ENCODE peak calls at places on chromosomes 4 and X, in seven cellular contexts. Q, W, O, G, N, U and C are unnamed samples.
A peak's percentile ranks its signal among the peaks of the same experiment; 100 is the strongest.

GRCh38 chrX:97026406-97026805 is 142.7 kb downstream of the RPA4 start:
- DNase-seq in U (peak; percentile 40), G (no peak), Q (no peak), W (no peak), O (no peak), N (no peak), C (no peak)

GRCh38 chr4:10403633-10404445 is 53.4 kb downstream of the ZNF518B start:
- DNase-seq in G (peak; percentile 58), U (peak; percentile 3), Q (no peak), O (no peak), W (no peak), N (no peak), C (peak; percentile 39)

GRCh38 chr4:78562687-78563086 is 11.1 kb downstream of the ANXA3 start:
- DNase-seq in W (no peak), U (no peak), N (no peak), G (no peak), Q (no peak), O (no peak), C (no peak)

GRCh38 chrX:74421181-74422028 is at the start of gene SLC16A2:
- DNase-seq in Q (no peak), G (peak; percentile 70), N (no peak), W (no peak), O (peak; percentile 61), U (peak; percentile 58), C (peak; percentile 85)

GRCh38 chrX:47247206-47247998 is 14.6 kb downstream of the USP11 start:
- DNase-seq in W (no peak), Q (no peak), N (no peak), G (peak; percentile 19), U (peak; percentile 73), O (no peak), C (peak; percentile 24)

GRCh38 chr4:100907465-100908454 is 389.9 kb upstream of the EMCN start:
- DNase-seq in G (peak; percentile 5), Q (no peak), W (no peak), O (no peak), N (no peak), U (peak; percentile 7), C (no peak)

GRCh38 chr4:2356123-2357069 is 62.0 kb downstream of the ZFYVE28 start:
- DNase-seq in O (no peak), Q (no peak), W (no peak), N (no peak), G (no peak), U (no peak), C (no peak)

GRCh38 chr4:121050251-121050650 is 22.1 kb downstream of the NDNF start:
- DNase-seq in U (no peak), O (no peak), W (no peak), G (no peak), Q (no peak), N (no peak), C (no peak)

GRCh38 chrX:120462370-120462769 is 6.7 kb downstream of the LAMP2 start:
- DNase-seq in Q (no peak), O (no peak), W (no peak), G (no peak), U (no peak), N (no peak), C (no peak)

GRCh38 chr4:69064391-69064790 is 31.9 kb upstream of the UGT2B7 start:
- DNase-seq in O (no peak), G (no peak), U (peak; percentile 60), N (no peak), W (no peak), Q (no peak), C (no peak)

GRCh38 chr4:169332595-169332994 is 61.8 kb upstream of the SH3RF1 start:
- DNase-seq in W (no peak), N (no peak), U (no peak), O (no peak), Q (no peak), G (no peak), C (no peak)

GRCh38 chrX:18377802-18378201 is 23.3 kb upstream of the SCML2 start:
- DNase-seq in N (peak; percentile 5), O (no peak), Q (no peak), W (no peak), U (peak; percentile 13), G (no peak), C (no peak)

GRCh38 chr4:38371391-38371851 is 292.6 kb upstream of the KLF3 start:
- DNase-seq in W (no peak), O (no peak), U (peak; percentile 29), Q (no peak), G (peak; percentile 74), N (no peak), C (peak; percentile 15)

GRCh38 chr4:18538121-18538520 is 516.6 kb upstream of the LCORL start:
- DNase-seq in N (no peak), O (no peak), W (no peak), U (no peak), G (no peak), Q (no peak), C (no peak)

GRCh38 chr4:76690091-76690905 is 207.6 kb downstream of the SOWAHB start:
- DNase-seq in Q (no peak), W (no peak), G (peak; percentile 60), U (no peak), O (no peak), N (no peak), C (peak; percentile 40)

GRCh38 chr4:151563194-151563593 is 154.2 kb downstream of the FHIP1A start:
- DNase-seq in Q (no peak), W (no peak), N (no peak), G (no peak), U (peak; percentile 5), O (no peak), C (no peak)